ENCODE peak calls at places on chromosome 2, in nine cellular contexts. Z is HepG2, Q is GM23338, U is transverse colon, L is sigmoid colon, A is spleen, V is SK-N-SH, Y is Panc1, C is upper lobe of left lung. W is an unnamed sample.

GRCh38 chr2:25161055-25161781 is 7.2 kb downstream of the POMC start:
- DNase-seq in V (no peak), C (no peak), A (peak), L (peak), Y (no peak), Q (peak), U (peak), Z (no peak), W (peak)

GRCh38 chr2:15582645-15583340 is 8.9 kb upstream of the DDX1 start:
- DNase-seq in Y (no peak), A (no peak), Z (no peak), V (no peak), Q (no peak), L (no peak), C (no peak), U (no peak), W (no peak)

GRCh38 chr2:68925298-68925885 is 27.3 kb downstream of the GKN2 start:
- DNase-seq in C (no peak), L (no peak), A (no peak), Y (peak), Q (peak), U (no peak), Z (peak), V (peak), W (peak)

GRCh38 chr2:214801068-214801467 is 8.4 kb downstream of the BARD1 start:
- DNase-seq in V (no peak), L (no peak), Y (no peak), Z (no peak), A (no peak), U (no peak), C (no peak), Q (no peak), W (peak)

GRCh38 chr2:67463810-67464209 is 66.7 kb downstream of the ETAA1 start:
- DNase-seq in V (no peak), Y (no peak), L (no peak), A (no peak), Z (no peak), Q (no peak), C (no peak), U (no peak), W (peak)

GRCh38 chr2:175600024-175600831 is 401.8 kb downstream of the LNPK start:
- DNase-seq in L (no peak), V (peak), C (no peak), U (no peak), A (no peak), Y (no peak), Q (no peak), Z (no peak), W (no peak)

GRCh38 chr2:204452464-204453023 is 92.7 kb upstream of the PARD3B start:
- DNase-seq in V (no peak), Z (peak), U (peak), Y (peak), L (peak), C (peak), Q (peak), A (no peak), W (peak)

GRCh38 chr2:240437861-240438809 is 2.7 kb downstream of the GPC1 start:
- DNase-seq in C (peak), A (peak), Y (peak), V (peak), L (peak), Q (peak), U (peak), Z (peak), W (peak)

GRCh38 chr2:168037772-168038171 is 209.6 kb downstream of the STK39 start:
- DNase-seq in U (no peak), Q (no peak), C (no peak), Y (no peak), V (no peak), L (no peak), Z (no peak), A (no peak), W (no peak)

GRCh38 chr2:110773470-110773921 is 41.1 kb downstream of the ACOXL start:
- DNase-seq in C (peak), U (peak), Y (no peak), V (no peak), A (no peak), L (peak), Z (peak), Q (no peak), W (no peak)

GRCh38 chr2:76932550-76932949 is 589.6 kb downstream of the LRRTM4 start:
- DNase-seq in A (no peak), Q (no peak), U (no peak), L (no peak), Z (no peak), Y (no peak), C (no peak), V (no peak), W (no peak)

GRCh38 chr2:149080964-149081363 is 42.5 kb downstream of the LYPD6B start:
- DNase-seq in Y (no peak), A (no peak), Z (no peak), C (no peak), L (no peak), V (peak), Q (peak), U (no peak), W (no peak)

GRCh38 chr2:151918308-151918707 is 90.1 kb upstream of the ARL5A start:
- DNase-seq in V (no peak), A (no peak), C (peak), Z (no peak), Q (no peak), Y (no peak), L (no peak), U (no peak), W (no peak)

GRCh38 chr2:208142255-208142924 is 3.6 kb downstream of the CRYGB start:
- DNase-seq in L (no peak), V (peak), C (no peak), Y (no peak), A (no peak), Q (no peak), U (no peak), Z (no peak), W (peak)

GRCh38 chr2:150487537-150488429 is at the start of gene RND3:
- DNase-seq in C (peak), Z (peak), Y (peak), L (peak), V (peak), Q (peak), U (peak), A (peak), W (peak)

GRCh38 chr2:219386532-219387280 is 1.0 kb downstream of the DNPEP start:
- DNase-seq in C (no peak), Q (no peak), U (no peak), A (peak), Y (no peak), L (no peak), V (no peak), Z (no peak), W (no peak)

GRCh38 chr2:219385958-219386520 is 1.7 kb downstream of the DNPEP start:
- DNase-seq in Q (no peak), Y (no peak), V (no peak), A (peak), U (no peak), Z (no peak), C (no peak), L (no peak), W (no peak)

GRCh38 chr2:219388845-219389156 is 1.1 kb upstream of the DNPEP start:
- DNase-seq in Z (no peak), C (no peak), Q (no peak), L (no peak), V (no peak), A (no peak), U (no peak), Y (no peak), W (no peak)

GRCh38 chr2:219387284-219388126 is at the start of gene DNPEP:
- DNase-seq in C (peak), Y (no peak), L (peak), Z (peak), Q (peak), U (peak), A (peak), V (peak), W (peak)

GRCh38 chr2:219388127-219388844 is 574 bp upstream of the DNPEP start:
- DNase-seq in V (peak), Z (peak), A (peak), Q (peak), U (peak), Y (no peak), L (peak), C (peak), W (peak)
- TF ChIP-seq POLR2AphosphoS5 in V (peak), Z (peak), A (peak), Q (peak), U (peak), Y (no peak), L (no peak), C (peak), W (peak)

DNA sequence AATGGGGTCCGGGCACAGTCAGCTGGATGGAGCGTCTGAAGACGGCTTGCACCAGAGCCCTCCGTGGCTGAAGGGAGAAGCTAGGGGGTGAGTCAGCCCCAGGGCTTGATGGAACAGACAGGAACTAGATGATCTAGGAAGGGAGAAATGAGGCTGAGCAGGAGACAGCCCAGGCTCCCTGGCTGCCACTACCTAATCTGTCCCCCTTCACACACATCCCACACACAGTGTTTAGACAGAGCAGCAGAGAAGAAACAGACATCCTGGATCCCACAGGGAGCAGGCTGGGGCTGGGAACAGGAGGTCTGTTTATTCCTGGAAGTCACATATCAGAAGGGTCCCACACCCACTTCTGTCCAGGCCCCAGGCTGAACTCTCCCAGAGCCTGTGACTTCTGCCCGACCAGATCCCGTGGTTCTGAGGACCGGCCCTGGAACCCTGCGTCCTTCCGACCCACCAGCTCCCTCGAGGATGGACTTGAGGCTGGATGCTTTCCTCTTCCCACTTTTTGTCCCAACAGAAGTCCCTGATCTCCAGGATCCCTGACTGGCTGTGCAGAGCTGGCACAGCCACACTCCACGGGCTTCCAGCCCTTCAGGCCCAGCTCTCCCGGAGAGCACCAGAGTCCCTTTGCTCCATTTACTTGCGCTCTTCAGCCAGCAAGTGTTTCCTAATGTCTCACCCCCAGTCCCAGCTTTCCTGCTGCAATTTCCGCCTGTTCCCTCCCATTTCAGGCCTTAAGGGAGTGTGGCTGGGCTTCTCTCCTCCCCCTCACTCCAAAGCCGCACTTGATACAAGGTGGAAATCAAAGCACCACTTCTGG is 1.5 kb upstream of the GPBAR1 start:
- DNase-seq in U (peak), V (peak), C (peak), L (peak), Q (peak), Z (no peak), Y (no peak), A (no peak), W (peak)
- TF ChIP-seq POLR2AphosphoS5 in U (peak), V (peak), C (peak), L (peak), Q (no peak), Z (no peak), Y (no peak), A (peak), W (peak)

GRCh38 chr2:231891514-231891905 is 34.7 kb downstream of the NPPC start:
- DNase-seq in Z (no peak), Q (no peak), U (no peak), V (no peak), Y (no peak), L (no peak), A (no peak), C (no peak), W (no peak)

GRCh38 chr2:231900486-231900942 is 25.7 kb downstream of the NPPC start:
- DNase-seq in V (peak), Z (peak), U (peak), Q (peak), Y (peak), C (peak), L (peak), A (peak), W (peak)

GRCh38 chr2:231890896-231891513 is 35.2 kb downstream of the NPPC start:
- DNase-seq in Y (no peak), U (no peak), C (no peak), Z (no peak), Q (no peak), A (peak), L (no peak), V (no peak), W (peak)

GRCh38 chr2:231894566-231895380 is 31.4 kb downstream of the NPPC start:
- DNase-seq in Z (no peak), L (no peak), A (peak), V (no peak), Y (no peak), C (no peak), U (no peak), Q (no peak), W (no peak)
- TF ChIP-seq POLR2AphosphoS5 in Z (no peak), L (no peak), A (no peak), V (no peak), Y (no peak), C (no peak), U (no peak), Q (no peak), W (no peak)

DNA sequence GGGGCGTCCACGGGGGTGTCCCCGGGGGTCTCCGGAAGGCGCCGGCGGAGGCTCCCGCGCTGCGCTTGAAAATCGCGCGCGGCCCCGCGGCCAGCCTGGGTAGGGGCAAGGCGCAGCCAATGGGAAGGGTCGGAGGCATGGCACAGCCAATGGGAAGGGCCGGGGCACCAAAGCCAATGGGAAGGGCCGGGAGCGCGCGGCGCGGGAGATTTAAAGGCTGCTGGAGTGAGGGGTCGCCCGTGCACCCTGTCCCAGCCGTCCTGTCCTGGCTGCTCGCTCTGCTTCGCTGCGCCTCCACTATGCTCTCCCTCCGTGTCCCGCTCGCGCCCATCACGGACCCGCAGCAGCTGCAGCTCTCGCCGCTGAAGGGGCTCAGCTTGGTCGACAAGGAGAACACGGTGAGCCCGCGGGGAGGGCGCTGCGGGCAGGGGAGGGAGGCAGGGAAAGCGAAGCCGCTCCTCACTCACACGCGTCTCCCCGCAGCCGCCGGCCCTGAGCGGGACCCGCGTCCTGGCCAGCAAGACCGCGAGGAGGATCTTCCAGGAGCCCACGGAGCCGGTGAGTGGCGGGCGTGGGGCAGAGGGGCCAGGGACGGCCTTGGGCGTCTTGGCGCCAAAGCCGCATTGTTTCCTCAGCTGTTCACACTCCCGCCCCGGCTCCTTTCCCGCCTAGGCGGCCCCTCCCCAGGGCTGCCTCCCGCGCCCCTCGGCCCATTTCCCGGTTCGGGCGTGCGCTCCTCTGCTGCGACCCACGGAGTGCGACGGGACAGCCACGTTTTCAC is at the start of gene RRM2:
- DNase-seq in V (peak), C (peak), Q (peak), U (peak), L (peak), Z (peak), A (peak), Y (no peak), W (peak)
- TF ChIP-seq POLR2AphosphoS5 in V (peak), C (peak), Q (peak), U (peak), L (no peak), Z (peak), A (peak), Y (peak), W (peak)

GRCh38 chr2:155846249-155846648 is 486.3 kb downstream of the NR4A2 start:
- DNase-seq in C (no peak), Z (no peak), L (no peak), V (no peak), Y (no peak), A (no peak), U (no peak), Q (no peak), W (no peak)

GRCh38 chr2:155852156-155852555 is 480.4 kb downstream of the NR4A2 start:
- DNase-seq in L (no peak), Y (no peak), C (no peak), Z (no peak), Q (no peak), U (no peak), A (no peak), V (no peak), W (no peak)
- TF ChIP-seq POLR2AphosphoS5 in L (no peak), Y (no peak), C (no peak), Z (no peak), Q (no peak), U (no peak), A (no peak), V (no peak), W (no peak)

GRCh38 chr2:34096552-34097171 is 497.6 kb upstream of the FAM98A start:
- DNase-seq in U (peak), L (no peak), Z (peak), C (peak), Q (peak), A (no peak), Y (peak), V (peak), W (peak)
- TF ChIP-seq POLR2AphosphoS5 in U (no peak), L (no peak), Z (no peak), C (no peak), Q (no peak), A (no peak), Y (no peak), V (no peak), W (no peak)

GRCh38 chr2:120238728-120239487 is 13.7 kb upstream of the RALB start:
- DNase-seq in L (no peak), C (peak), Y (no peak), A (peak), V (no peak), Q (no peak), Z (peak), U (peak), W (peak)
- TF ChIP-seq POLR2AphosphoS5 in L (no peak), C (no peak), Y (no peak), A (peak), V (no peak), Q (no peak), Z (peak), U (peak), W (peak)

GRCh38 chr2:231816327-231817026 is 30.2 kb downstream of the COPS7B start:
- DNase-seq in C (no peak), L (no peak), U (no peak), Z (no peak), Y (no peak), Q (no peak), A (no peak), V (no peak), W (no peak)

GRCh38 chr2:231820786-231821303 is 34.6 kb downstream of the COPS7B start:
- DNase-seq in A (no peak), C (no peak), Q (no peak), V (no peak), U (no peak), Y (no peak), Z (no peak), L (no peak), W (no peak)

GRCh38 chr2:231821908-231822307 is 35.7 kb downstream of the COPS7B start:
- DNase-seq in Z (no peak), Y (no peak), A (no peak), V (no peak), Q (no peak), U (no peak), L (no peak), C (no peak), W (no peak)

DNA sequence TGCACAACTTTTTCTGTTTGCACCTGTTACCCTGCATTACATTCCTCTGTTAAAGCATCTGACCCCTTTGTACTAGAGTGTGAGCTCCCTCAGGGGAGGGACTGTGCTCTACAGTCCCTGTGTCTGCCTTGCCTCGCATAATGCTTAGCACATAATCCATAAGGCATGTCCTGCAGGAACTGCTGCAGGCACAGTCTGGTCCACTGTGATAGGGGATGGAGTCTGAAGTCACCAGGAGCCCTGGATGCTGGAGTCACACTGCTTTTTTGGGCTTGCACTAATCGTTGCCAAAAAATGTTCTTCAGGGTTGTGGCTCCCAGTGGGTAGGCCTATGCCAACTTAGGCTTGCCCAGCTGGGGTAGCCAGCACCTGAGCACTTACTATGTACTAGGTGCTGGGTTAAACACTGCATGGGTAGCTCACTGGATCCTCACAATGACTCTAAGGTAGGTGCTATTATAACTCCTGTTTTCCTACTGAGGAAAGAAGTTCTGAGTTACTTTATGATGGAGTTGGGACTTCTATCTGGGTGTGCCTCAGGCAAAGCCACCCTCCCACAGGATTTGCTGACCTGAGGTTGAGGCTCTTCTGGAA is 33.3 kb downstream of the COPS7B start:
- DNase-seq in L (no peak), V (no peak), Y (no peak), A (no peak), Z (peak), C (no peak), Q (no peak), U (no peak), W (no peak)
- TF ChIP-seq POLR2AphosphoS5 in L (no peak), V (no peak), Y (no peak), A (no peak), Z (no peak), C (no peak), Q (no peak), U (no peak), W (no peak)

W was measured in endothelial cell of umbilical vein.